ENCODE peak calls at places on chromosomes 11 and 22, in nine cellular contexts. Z is A549, J is suprapubic skin, L is ovary, N is transverse colon, H is stomach, F is H1, X is K562, Y is sigmoid colon. W is an unnamed sample.
A peak's percentile ranks its signal among the peaks of the same experiment; 100 is the strongest.

GRCh38 chr11:117774553-117774952 is 22.5 kb downstream of the DSCAML1 start:
- DNase-seq in Z (no peak), J (no peak), L (no peak), N (no peak), H (no peak), F (no peak), X (no peak), Y (no peak), W (no peak)

GRCh38 chr11:16086229-16086628 is 270.1 kb downstream of the SOX6 start:
- DNase-seq in Z (no peak), J (no peak), L (no peak), N (no peak), H (no peak), F (no peak), X (no peak), Y (no peak), W (no peak)

GRCh38 chr11:69403556-69404215 is 77.8 kb upstream of the LINC01488 start:
- DNase-seq in Z (peak; percentile 25), J (no peak), L (no peak), N (no peak), H (no peak), F (no peak), X (no peak), Y (no peak), W (no peak)

GRCh38 chr11:69523453-69523852 is 42.0 kb downstream of the LINC01488 start:
- DNase-seq in Z (no peak), J (no peak), L (no peak), N (no peak), H (no peak), F (no peak), X (no peak), Y (no peak), W (no peak)

GRCh38 chr11:113385749-113386148 is 1.8 kb upstream of the ANKK1 start:
- DNase-seq in Z (no peak), J (no peak), L (no peak), N (no peak), H (no peak), F (no peak), X (no peak), Y (no peak), W (no peak)

GRCh38 chr22:44312766-44313165 is at the start of gene SHISAL1:
- DNase-seq in Z (no peak), J (no peak), L (no peak), N (no peak), H (no peak), F (no peak), X (no peak), Y (no peak), W (no peak)

GRCh38 chr11:1639666-1640065 is 10.1 kb downstream of the KRTAP5-5 start:
- DNase-seq in Z (no peak), J (no peak), L (no peak), N (no peak), H (no peak), F (no peak), X (no peak), Y (peak; percentile 45), W (no peak)

GRCh38 chr11:78190871-78191538 is 2.3 kb downstream of the USP35 start:
- DNase-seq in Z (no peak), J (peak; percentile 62), L (no peak), N (no peak), H (no peak), F (no peak), X (no peak), Y (peak; percentile 48), W (no peak)

GRCh38 chr11:118021146-118021545 is 35.0 kb downstream of the IL10RA start:
- DNase-seq in Z (no peak), J (no peak), L (no peak), N (no peak), H (no peak), F (no peak), X (no peak), Y (no peak), W (no peak)

GRCh38 chr11:64324692-64325469 is 7.0 kb downstream of the PRDX5 start:
- DNase-seq in Z (no peak), J (no peak), L (no peak), N (no peak), H (no peak), F (no peak), X (no peak), Y (no peak), W (no peak)

GRCh38 chr22:50309601-50309991 is 2.1 kb upstream of the PLXNB2 start:
- DNase-seq in Z (no peak), J (no peak), L (no peak), N (no peak), H (no peak), F (no peak), X (no peak), Y (no peak), W (no peak)

GRCh38 chr11:111798279-111798678 is 32.1 kb upstream of the PPP2R1B start:
- DNase-seq in Z (no peak), J (no peak), L (no peak), N (no peak), H (no peak), F (no peak), X (no peak), Y (no peak), W (no peak)

GRCh38 chr11:32400196-32400595 is 35.1 kb downstream of the WT1 start:
- DNase-seq in Z (no peak), J (no peak), L (no peak), N (no peak), H (no peak), F (no peak), X (no peak), Y (no peak), W (no peak)

DNA sequence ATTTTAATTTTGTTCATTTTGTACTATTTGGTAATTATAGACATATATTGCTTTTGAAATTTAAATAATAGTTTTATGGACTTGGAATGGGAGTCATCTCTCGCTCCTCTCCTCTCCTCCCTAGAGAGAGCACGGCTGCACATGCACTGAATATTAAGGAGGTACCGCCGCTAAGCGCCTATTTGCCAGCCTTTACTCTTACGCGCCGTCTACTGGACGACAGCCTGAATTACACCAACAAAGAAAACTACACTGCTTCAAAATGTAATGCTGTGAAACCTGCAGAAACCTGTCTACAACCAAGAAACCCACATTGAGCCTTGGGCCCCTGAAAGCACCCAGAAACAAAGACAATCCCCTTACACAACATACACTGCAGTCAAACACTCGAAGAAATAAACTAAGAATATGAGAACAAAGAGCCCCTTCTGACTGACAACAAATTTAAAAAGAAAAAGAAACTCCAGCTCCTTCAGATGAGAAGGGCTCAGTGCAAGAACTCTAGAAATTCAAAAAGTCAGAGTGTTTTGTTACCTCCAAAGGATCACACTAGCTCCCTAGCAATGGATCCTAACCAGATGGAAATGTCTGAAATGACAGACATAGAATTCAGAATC is 737.2 kb downstream of the LRRC4C start:
- DNase-seq in Z (peak; percentile 2), J (no peak), L (no peak), N (no peak), H (no peak), F (peak; percentile 72), X (peak; percentile 8), Y (peak; percentile 45), W (no peak)
- TF ChIP-seq EP300 in Z (no peak), J (no peak), L (no peak), N (no peak), H (no peak), F (no peak), X (no peak), Y (no peak), W (no peak)

GRCh38 chr11:120337896-120338840 is 2.0 kb downstream of the ARHGEF12 start:
- DNase-seq in Z (no peak), J (no peak), L (no peak), N (no peak), H (no peak), F (no peak), X (no peak), Y (no peak), W (no peak)
- TF ChIP-seq POLR2A in Z (no peak), J (no peak), L (no peak), N (peak; percentile 8), H (no peak), F (no peak), X (no peak), Y (no peak), W (no peak)

GRCh38 chr11:61586792-61587430 is 6.0 kb upstream of the SYT7 start:
- DNase-seq in Z (no peak), J (no peak), L (no peak), N (no peak), H (no peak), F (no peak), X (no peak), Y (no peak), W (no peak)
- H3K4me3 ChIP-seq in Z (no peak overlapping the region), J (peak overlapping the region; percentile 51), L (no peak overlapping the region), N (no peak overlapping the region), H (peak overlapping the region; percentile 53), F (peak overlapping the region; percentile 68), X (no peak overlapping the region), Y (peak overlapping the region; percentile 47), W (peak overlapping the region; percentile 34)

GRCh38 chr22:23182289-23183106 is 2.2 kb downstream of the BCR start:
- DNase-seq in Z (no peak), J (no peak), L (no peak), N (no peak), H (no peak), F (no peak), X (peak; percentile 88), Y (no peak), W (no peak)

GRCh38 chr22:23180301-23180892 is at the start of gene BCR:
- DNase-seq in Z (peak; percentile 51), J (no peak), L (peak; percentile 73), N (peak; percentile 82), H (peak; percentile 83), F (no peak), X (peak; percentile 100), Y (peak; percentile 89), W (peak; percentile 51)

GRCh38 chr22:23181763-23182288 is 1.5 kb downstream of the BCR start:
- DNase-seq in Z (no peak), J (no peak), L (no peak), N (no peak), H (no peak), F (no peak), X (peak; percentile 80), Y (no peak), W (no peak)

GRCh38 chr22:23179381-23180294 is 671 bp upstream of the BCR start:
- DNase-seq in Z (no peak), J (no peak), L (no peak), N (peak; percentile 34), H (peak; percentile 44), F (no peak), X (peak; percentile 86), Y (peak; percentile 78), W (peak; percentile 36)

DNA sequence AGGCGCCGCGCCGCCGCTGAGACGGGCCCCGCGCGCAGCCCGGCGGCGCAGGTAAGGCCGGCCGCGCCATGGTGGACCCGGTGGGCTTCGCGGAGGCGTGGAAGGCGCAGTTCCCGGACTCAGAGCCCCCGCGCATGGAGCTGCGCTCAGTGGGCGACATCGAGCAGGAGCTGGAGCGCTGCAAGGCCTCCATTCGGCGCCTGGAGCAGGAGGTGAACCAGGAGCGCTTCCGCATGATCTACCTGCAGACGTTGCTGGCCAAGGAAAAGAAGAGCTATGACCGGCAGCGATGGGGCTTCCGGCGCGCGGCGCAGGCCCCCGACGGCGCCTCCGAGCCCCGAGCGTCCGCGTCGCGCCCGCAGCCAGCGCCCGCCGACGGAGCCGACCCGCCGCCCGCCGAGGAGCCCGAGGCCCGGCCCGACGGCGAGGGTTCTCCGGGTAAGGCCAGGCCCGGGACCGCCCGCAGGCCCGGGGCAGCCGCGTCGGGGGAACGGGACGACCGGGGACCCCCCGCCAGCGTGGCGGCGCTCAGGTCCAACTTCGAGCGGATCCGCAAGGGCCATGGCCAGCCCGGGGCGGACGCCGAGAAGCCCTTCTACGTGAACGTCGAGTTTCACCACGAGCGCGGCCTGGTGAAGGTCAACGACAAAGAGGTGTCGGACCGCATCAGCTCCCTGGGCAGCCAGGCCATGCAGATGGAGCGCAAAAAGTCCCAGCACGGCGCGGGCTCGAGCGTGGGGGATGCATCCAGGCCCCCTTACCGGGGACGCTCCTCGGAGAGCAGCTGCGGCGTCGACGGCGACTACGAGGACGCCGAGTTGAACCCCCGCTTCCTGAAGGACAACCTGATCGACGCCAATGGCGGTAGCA is 819 bp downstream of the BCR start:
- DNase-seq in Z (no peak), J (no peak), L (no peak), N (peak; percentile 22), H (no peak), F (no peak), X (peak; percentile 92), Y (no peak), W (no peak)
- TF ChIP-seq EP300 in Z (no peak), J (no peak), L (no peak), N (no peak), H (no peak), F (no peak), X (no peak), Y (no peak), W (no peak)